ENCODE peak calls at places on chromosome 17, in five cellular contexts. Y, X, G, L and P are unnamed samples.

GRCh38 chr17:45577571-45578279 is 87.2 kb upstream of the PLEKHM1 start:
- DNase-seq in X (no peak), L (no peak), G (no peak), Y (no peak), P (no peak)

GRCh38 chr17:42670199-42670924 is 6.4 kb downstream of the PLEKHH3 start:
- DNase-seq in X (no peak), G (peak; percentile 45), Y (no peak), L (no peak), P (no peak)

GRCh38 chr17:4001048-4001590 is 36.9 kb upstream of the ATP2A3 start:
- DNase-seq in L (no peak), G (no peak), Y (no peak), X (no peak), P (no peak)

GRCh38 chr17:1227917-1228751 is 42.1 kb upstream of the BHLHA9 start:
- DNase-seq in L (peak; percentile 19), X (no peak), G (peak; percentile 33), Y (no peak), P (no peak)

GRCh38 chr17:66373944-66374817 is 71.8 kb downstream of the PRKCA start:
- DNase-seq in Y (peak; percentile 53), G (peak; percentile 62), X (no peak), L (no peak), P (no peak)

GRCh38 chr17:68800731-68801130 is 154.5 kb downstream of the ABCA8 start:
- DNase-seq in X (no peak), L (no peak), Y (no peak), G (no peak), P (no peak)

GRCh38 chr17:82097187-82097918 is 683 bp downstream of the FASN start:
- DNase-seq in L (peak; percentile 87), X (no peak), G (peak; percentile 24), Y (no peak), P (no peak)

GRCh38 chr17:82187500-82187899 is 25.1 kb downstream of the CCDC57 start:
- DNase-seq in L (no peak), Y (no peak), G (no peak), X (no peak), P (no peak)

GRCh38 chr17:28228109-28228840 is 90.7 kb upstream of the TMEM97 start:
- DNase-seq in Y (no peak), L (no peak), X (no peak), G (no peak), P (no peak)

GRCh38 chr17:75994802-75995350 is 5.8 kb upstream of the CDK3 start:
- DNase-seq in Y (no peak), X (no peak), L (no peak), G (no peak), P (no peak)

GRCh38 chr17:48299760-48300159 is 130.3 kb downstream of the SKAP1 start:
- DNase-seq in Y (no peak), X (no peak), L (no peak), G (no peak), P (no peak)

GRCh38 chr17:11580677-11581076 is 17.6 kb upstream of the DNAH9 start:
- DNase-seq in Y (no peak), L (no peak), X (no peak), G (no peak), P (no peak)

GRCh38 chr17:73399056-73399455 is 87.3 kb upstream of the CDC42EP4 start:
- DNase-seq in G (no peak), Y (no peak), L (no peak), X (no peak), P (no peak)

GRCh38 chr17:50065056-50065455 is 9.1 kb downstream of the ITGA3 start:
- DNase-seq in Y (no peak), X (no peak), L (no peak), G (no peak), P (no peak)

GRCh38 chr17:27624555-27624954 is 6.4 kb upstream of the LGALS9 start:
- DNase-seq in X (no peak), Y (no peak), L (no peak), G (no peak), P (no peak)

GRCh38 chr17:42270175-42270545 is 6.0 kb downstream of the STAT5B start:
- DNase-seq in L (no peak), X (no peak), Y (no peak), G (no peak), P (no peak)

GRCh38 chr17:76953926-76954325 is 85.7 kb downstream of the MGAT5B start:
- DNase-seq in L (no peak), X (no peak), G (no peak), Y (no peak), P (no peak)

GRCh38 chr17:46178550-46179198 is 14.6 kb downstream of the KANSL1 start:
- DNase-seq in X (no peak), Y (no peak), G (no peak), L (no peak), P (no peak)

GRCh38 chr17:71516149-71516548 is 604.7 kb upstream of the SOX9 start:
- DNase-seq in L (no peak), G (no peak), X (no peak), Y (no peak), P (no peak)

GRCh38 chr17:5413682-5414081 is 5.8 kb downstream of the NUP88 start:
- DNase-seq in X (peak; percentile 74), L (peak; percentile 82), G (no peak), Y (no peak), P (no peak)

GRCh38 chr17:75130059-75130631 is 1.4 kb downstream of the NT5C start:
- DNase-seq in X (no peak), G (no peak), L (no peak), Y (no peak), P (no peak)

GRCh38 chr17:74960739-74961342 is 11.7 kb downstream of the HID1 start:
- DNase-seq in X (no peak), G (no peak), Y (no peak), L (peak; percentile 51), P (no peak)

GRCh38 chr17:73419896-73420295 is 108.1 kb upstream of the CDC42EP4 start:
- DNase-seq in G (no peak), X (no peak), Y (no peak), L (no peak), P (no peak)

GRCh38 chr17:39208893-39209292 is 8.8 kb downstream of the RPL19 start:
- DNase-seq in X (no peak), L (no peak), G (no peak), Y (no peak), P (peak; percentile 38)

GRCh38 chr17:45372325-45372869 is 55.6 kb upstream of the MAP3K14 start:
- DNase-seq in Y (no peak), L (no peak), G (no peak), X (no peak), P (no peak)

GRCh38 chr17:13162361-13162760 is 144.5 kb upstream of the ELAC2 start:
- DNase-seq in G (no peak), L (no peak), X (no peak), Y (no peak), P (no peak)

GRCh38 chr17:77319211-77320031 is 178.7 kb downstream of the SEC14L1 start:
- DNase-seq in X (peak; percentile 57), Y (no peak), G (no peak), L (peak; percentile 90), P (peak; percentile 54)

GRCh38 chr17:7745748-7746470 is 28.4 kb downstream of the DNAH2 start:
- DNase-seq in G (no peak), Y (no peak), X (peak; percentile 57), L (peak; percentile 84), P (no peak)

GRCh38 chr17:20784100-20784665 is 204.7 kb downstream of the CDRT15L2 start:
- DNase-seq in Y (no peak), G (no peak), X (no peak), L (no peak), P (no peak)

GRCh38 chr17:74746922-74747321 is 1.5 kb upstream of the NHERF1 start:
- DNase-seq in G (no peak), L (no peak), Y (no peak), X (no peak), P (no peak)

GRCh38 chr17:42849031-42849430 is 2.0 kb upstream of the AOC3 start:
- DNase-seq in G (no peak), L (no peak), Y (no peak), X (no peak), P (no peak)

GRCh38 chr17:57921342-57921741 is 33.9 kb downstream of the CUEDC1 start:
- DNase-seq in Y (no peak), G (no peak), L (peak; percentile 55), X (no peak), P (no peak)

GRCh38 chr17:79775635-79776034 is 2.3 kb upstream of the CBX2 start:
- DNase-seq in X (no peak), G (no peak), Y (no peak), L (no peak), P (no peak)

GRCh38 chr17:15957206-15957605 is 12.3 kb downstream of the ADORA2B start:
- DNase-seq in X (no peak), G (no peak), L (no peak), Y (no peak), P (no peak)

GRCh38 chr17:78589031-78589675 is 12.0 kb upstream of the DNAH17 start:
- DNase-seq in L (no peak), G (no peak), X (no peak), Y (no peak), P (no peak)